ENCODE peak calls at places on chromosomes 1 and 21, in eight cellular contexts. U, P, M, Z, S, N, J and R are unnamed samples.

GRCh38 chr1:100400332-100400933 is 48.1 kb downstream of the CDC14A start:
- DNase-seq in U (peak), P (peak), M (peak), Z (peak), S (peak), N (peak), J (no peak), R (no peak)

GRCh38 chr21:14766241-14766640 is 220.1 kb upstream of the SAMSN1 start:
- DNase-seq in U (no peak), P (peak), M (peak), Z (no peak), S (no peak), N (no peak), J (no peak), R (no peak)

GRCh38 chr21:38925923-38926322 is 120.2 kb downstream of the ETS2 start:
- DNase-seq in U (no peak), P (no peak), M (no peak), Z (no peak), S (peak), N (peak), J (peak), R (no peak)

GRCh38 chr21:32994305-32994704 is 31.4 kb upstream of the OLIG2 start:
- DNase-seq in U (no peak), P (no peak), M (peak), Z (peak), S (no peak), N (no peak), J (no peak), R (no peak)

GRCh38 chr1:184838374-184838995 is 83.8 kb upstream of the EDEM3 start:
- DNase-seq in U (no peak), P (no peak), M (no peak), Z (no peak), S (peak), N (peak), J (peak), R (no peak)

GRCh38 chr1:57269621-57270235 is 154.1 kb downstream of the DAB1 start:
- DNase-seq in U (no peak), P (no peak), M (no peak), Z (no peak), S (no peak), N (no peak), J (no peak), R (no peak)

GRCh38 chr1:18943914-18944572 is 12.4 kb downstream of the IFFO2 start:
- DNase-seq in U (peak), P (no peak), M (no peak), Z (no peak), S (no peak), N (no peak), J (no peak), R (no peak)

GRCh38 chr1:51664412-51665240 is 47.7 kb downstream of the OSBPL9 start:
- DNase-seq in U (no peak), P (no peak), M (no peak), Z (no peak), S (no peak), N (no peak), J (no peak), R (no peak)

GRCh38 chr1:175129182-175129581 is 61.5 kb downstream of the TNN start:
- DNase-seq in U (no peak), P (no peak), M (peak), Z (no peak), S (no peak), N (no peak), J (no peak), R (no peak)

GRCh38 chr1:19163261-19163660 is 46.8 kb downstream of the UBR4 start:
- DNase-seq in U (no peak), P (no peak), M (no peak), Z (no peak), S (no peak), N (peak), J (no peak), R (no peak)

GRCh38 chr21:42668620-42669019 is 15.2 kb downstream of the PDE9A start:
- DNase-seq in U (no peak), P (no peak), M (no peak), Z (no peak), S (no peak), N (no peak), J (no peak), R (no peak)

GRCh38 chr1:220810179-220810653 is 23.5 kb downstream of the MTARC1 start:
- DNase-seq in U (peak), P (no peak), M (peak), Z (peak), S (peak), N (peak), J (peak), R (peak)

GRCh38 chr1:214496126-214496525 is 55.3 kb downstream of the PTPN14 start:
- DNase-seq in U (no peak), P (no peak), M (no peak), Z (no peak), S (no peak), N (no peak), J (no peak), R (no peak)

GRCh38 chr1:15283500-15283899 is 36.5 kb downstream of the FHAD1 start:
- DNase-seq in U (no peak), P (no peak), M (no peak), Z (no peak), S (no peak), N (peak), J (peak), R (no peak)

GRCh38 chr1:207205613-207206009 is 101.6 kb downstream of the C4BPA start:
- DNase-seq in U (no peak), P (no peak), M (no peak), Z (no peak), S (no peak), N (no peak), J (no peak), R (no peak)

GRCh38 chr21:14706712-14707111 is 160.6 kb upstream of the SAMSN1 start:
- DNase-seq in U (no peak), P (no peak), M (no peak), Z (no peak), S (no peak), N (no peak), J (no peak), R (no peak)

GRCh38 chr1:204468206-204468605 is 26.4 kb downstream of the PIK3C2B start:
- DNase-seq in U (no peak), P (no peak), M (no peak), Z (no peak), S (no peak), N (no peak), J (no peak), R (no peak)

GRCh38 chr1:16171314-16172223 is 15.7 kb upstream of the EPHA2 start:
- DNase-seq in U (no peak), P (no peak), M (no peak), Z (no peak), S (no peak), N (no peak), J (no peak), R (no peak)

GRCh38 chr1:22517936-22518335 is 45.4 kb upstream of the EPHA8 start:
- DNase-seq in U (no peak), P (no peak), M (no peak), Z (no peak), S (no peak), N (no peak), J (no peak), R (no peak)

GRCh38 chr1:86706018-86706417 is 1.6 kb downstream of the SH3GLB1 start:
- DNase-seq in U (no peak), P (no peak), M (no peak), Z (no peak), S (no peak), N (no peak), J (no peak), R (no peak)

GRCh38 chr1:78427506-78427905 is 63.3 kb upstream of the PTGFR start:
- DNase-seq in U (no peak), P (no peak), M (no peak), Z (no peak), S (no peak), N (no peak), J (no peak), R (no peak)

GRCh38 chr1:28885472-28885877 is 28.9 kb upstream of the EPB41 start:
- DNase-seq in U (no peak), P (no peak), M (no peak), Z (no peak), S (no peak), N (no peak), J (no peak), R (no peak)

GRCh38 chr21:38494688-38495087 is 3.6 kb downstream of the ERG start:
- DNase-seq in U (peak), P (no peak), M (no peak), Z (no peak), S (no peak), N (no peak), J (no peak), R (no peak)

GRCh38 chr21:39662411-39662953 is 49.7 kb downstream of the B3GALT5 start:
- DNase-seq in U (no peak), P (no peak), M (no peak), Z (no peak), S (no peak), N (no peak), J (no peak), R (no peak)

GRCh38 chr1:125087247-125087646 is 3902.5 kb downstream of the SRGAP2C start:
- DNase-seq in U (peak), P (no peak), M (no peak), Z (no peak), S (no peak), N (no peak), J (peak), R (no peak)

GRCh38 chr1:17196496-17197180 is 8.3 kb upstream of the PADI1 start:
- DNase-seq in U (no peak), P (no peak), M (no peak), Z (no peak), S (no peak), N (no peak), J (peak), R (no peak)

GRCh38 chr1:96973605-96974004 is 252.0 kb downstream of the PTBP2 start:
- DNase-seq in U (no peak), P (no peak), M (no peak), Z (no peak), S (no peak), N (no peak), J (no peak), R (no peak)

GRCh38 chr1:36203027-36203553 is 21.2 kb upstream of the THRAP3 start:
- DNase-seq in U (no peak), P (no peak), M (no peak), Z (no peak), S (no peak), N (no peak), J (no peak), R (no peak)

GRCh38 chr1:182450087-182450486 is at the start of gene RGSL1:
- DNase-seq in U (no peak), P (no peak), M (no peak), Z (no peak), S (no peak), N (no peak), J (no peak), R (no peak)

GRCh38 chr1:67674260-67675011 is 10.6 kb upstream of the GADD45A start:
- DNase-seq in U (no peak), P (no peak), M (peak), Z (no peak), S (peak), N (peak), J (peak), R (no peak)

GRCh38 chr1:179283992-179284391 is 9.6 kb upstream of the SOAT1 start:
- DNase-seq in U (no peak), P (no peak), M (no peak), Z (no peak), S (no peak), N (no peak), J (no peak), R (no peak)

GRCh38 chr1:53395671-53396215 is 63.5 kb upstream of the DMRTB1 start:
- DNase-seq in U (peak), P (no peak), M (no peak), Z (no peak), S (no peak), N (no peak), J (peak), R (no peak)

GRCh38 chr1:45136984-45137383 is 69.4 kb downstream of the ZSWIM5 start:
- DNase-seq in U (no peak), P (no peak), M (no peak), Z (no peak), S (no peak), N (no peak), J (no peak), R (no peak)

GRCh38 chr1:100528861-100529260 is 9.1 kb upstream of the GPR88 start:
- DNase-seq in U (no peak), P (no peak), M (no peak), Z (no peak), S (no peak), N (no peak), J (no peak), R (no peak)

GRCh38 chr1:90973897-90974798 is 47.7 kb downstream of the ZNF644 start:
- DNase-seq in U (no peak), P (peak), M (peak), Z (peak), S (no peak), N (no peak), J (no peak), R (no peak)

GRCh38 chr1:243251544-243251943 is 3.5 kb downstream of the CEP170 start:
- DNase-seq in U (no peak), P (no peak), M (no peak), Z (no peak), S (no peak), N (no peak), J (no peak), R (no peak)

GRCh38 chr1:30058966-30059365 is 664.4 kb downstream of the MATN1 start:
- DNase-seq in U (no peak), P (no peak), M (no peak), Z (no peak), S (no peak), N (no peak), J (no peak), R (peak)

GRCh38 chr1:35202048-35202719 is 9.2 kb upstream of the SFPQ start:
- DNase-seq in U (peak), P (peak), M (peak), Z (peak), S (peak), N (peak), J (peak), R (peak)

DNA sequence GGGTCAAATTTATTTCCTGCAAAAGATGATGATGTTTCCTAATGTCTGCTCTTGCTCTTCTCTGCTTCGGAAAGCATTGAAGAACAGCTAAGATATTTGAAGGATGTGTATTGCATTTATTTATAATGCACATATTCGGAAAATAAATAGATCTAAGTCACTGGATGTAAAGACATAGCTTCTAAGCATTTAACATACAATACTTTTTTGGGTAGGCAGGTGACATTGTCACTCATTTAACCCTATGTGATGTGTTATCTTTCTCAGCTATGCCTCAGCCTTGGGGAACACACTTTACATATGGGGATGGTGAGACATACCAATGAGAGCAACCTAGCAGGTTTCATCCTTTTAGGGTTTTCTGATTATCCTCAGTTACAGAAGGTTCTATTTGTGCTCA is at the start of gene OR2G2:
- DNase-seq in U (no peak), P (no peak), M (no peak), Z (no peak), S (no peak), N (no peak), J (no peak), R (no peak)
- TF ChIP-seq CTCF in U (no peak), P (no peak), M (no peak), Z (no peak), S (no peak), N (no peak), J (no peak), R (no peak)

GRCh38 chr1:6612641-6613360 is 730 bp upstream of the PHF13 start:
- DNase-seq in U (no peak), P (no peak), M (peak), Z (no peak), S (peak), N (no peak), J (peak), R (no peak)

GRCh38 chr1:6614019-6614952 is 755 bp downstream of the PHF13 start:
- DNase-seq in U (peak), P (no peak), M (peak), Z (peak), S (peak), N (peak), J (peak), R (no peak)

GRCh38 chr1:6619045-6619444 is 5.5 kb downstream of the PHF13 start:
- DNase-seq in U (no peak), P (no peak), M (no peak), Z (no peak), S (no peak), N (no peak), J (no peak), R (no peak)

GRCh38 chr1:6614953-6615785 is 1.6 kb downstream of the PHF13 start:
- DNase-seq in U (peak), P (no peak), M (peak), Z (no peak), S (no peak), N (no peak), J (peak), R (no peak)

GRCh38 chr1:6613361-6614018 is at the start of gene PHF13:
- DNase-seq in U (peak), P (peak), M (peak), Z (peak), S (peak), N (peak), J (peak), R (peak)
- TF ChIP-seq POLR2AphosphoS5 in U (peak), P (no peak), M (no peak), Z (peak), S (peak), N (peak), J (peak), R (no peak)

DNA sequence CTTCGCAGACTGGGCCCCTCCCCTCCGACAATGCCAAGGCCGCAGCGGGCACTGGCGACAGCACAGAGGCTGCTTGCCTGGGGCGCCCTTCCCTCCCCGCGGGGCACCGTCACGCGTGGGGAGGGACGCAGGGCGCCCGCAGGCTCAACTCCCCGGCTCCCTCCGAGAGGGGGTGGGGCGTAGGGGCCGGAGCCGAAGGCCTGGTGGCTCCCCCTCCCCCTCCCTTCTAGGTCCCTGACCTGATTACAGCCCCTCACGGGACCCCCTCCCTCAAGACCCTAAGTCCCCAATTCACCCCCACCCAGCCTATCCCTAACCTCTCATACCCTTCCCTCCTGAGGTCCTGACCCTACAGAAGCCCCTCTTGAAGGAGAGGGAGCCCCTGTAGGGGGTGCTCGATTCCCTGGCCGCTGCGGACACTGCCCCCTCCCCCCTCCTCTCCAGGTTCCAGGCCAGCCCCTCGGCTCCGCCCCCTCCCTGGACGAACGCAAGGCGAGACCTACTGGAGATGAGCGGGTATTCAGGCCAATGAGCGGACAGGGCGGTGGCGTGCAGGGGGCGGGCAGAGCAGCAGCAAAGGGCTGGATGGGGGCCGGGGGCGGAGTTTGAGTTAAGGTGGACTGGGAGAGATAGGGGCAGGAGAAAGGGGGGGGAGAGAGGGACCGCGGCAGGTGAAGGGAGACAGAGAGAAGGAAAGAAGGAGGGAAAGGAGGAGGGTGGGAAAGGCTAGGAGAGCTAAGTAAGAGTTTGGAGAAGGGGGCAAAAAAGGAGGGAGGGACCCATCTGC is 721 bp upstream of the ZBTB7B start:
- DNase-seq in U (peak), P (peak), M (peak), Z (peak), S (peak), N (peak), J (peak), R (peak)
- TF ChIP-seq CTCF in U (peak), P (peak), M (peak), Z (peak), S (no peak), N (peak), J (peak), R (peak)

DNA sequence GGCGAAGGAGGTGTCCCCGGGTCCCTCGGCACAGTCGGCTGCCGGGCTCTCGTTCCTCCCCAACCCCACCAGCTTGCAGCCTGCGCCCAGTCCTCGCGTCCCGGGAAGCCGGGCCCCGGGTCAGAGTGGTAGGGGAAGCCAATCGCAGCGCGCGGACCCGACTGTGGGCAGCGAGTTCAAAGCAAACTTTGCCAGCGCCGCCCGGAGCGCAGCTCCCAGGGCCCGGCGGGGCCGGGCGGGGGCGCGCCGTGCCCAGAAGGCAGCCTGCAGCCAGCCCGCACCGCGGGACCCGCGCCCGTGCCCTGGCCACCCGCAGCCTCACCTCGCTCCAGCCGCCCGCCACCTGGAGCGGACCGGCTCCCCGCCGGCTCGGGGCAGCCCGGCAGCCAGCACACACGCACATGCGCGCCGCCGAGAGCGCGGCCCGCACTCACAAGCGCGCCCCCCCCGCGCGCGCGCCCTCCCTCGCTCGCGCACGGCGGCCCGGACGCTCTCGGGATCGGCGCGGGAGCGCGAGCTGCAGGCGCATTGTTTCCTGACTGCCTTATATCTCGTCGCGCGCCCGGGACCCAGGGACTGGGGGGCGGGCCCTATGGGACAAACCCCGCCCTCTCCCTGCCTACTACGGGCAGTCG is at the start of gene MYCL:
- DNase-seq in U (peak), P (peak), M (peak), Z (peak), S (peak), N (peak), J (peak), R (no peak)
- TF ChIP-seq POLR2AphosphoS5 in U (no peak), P (no peak), M (no peak), Z (peak), S (peak), N (peak), J (no peak), R (no peak)

GRCh38 chr21:40842197-40842552 is 4.8 kb downstream of the DSCAM start:
- DNase-seq in U (no peak), P (no peak), M (no peak), Z (no peak), S (no peak), N (no peak), J (no peak), R (no peak)
- TF ChIP-seq CTCF in U (no peak), P (no peak), M (no peak), Z (no peak), S (no peak), N (no peak), J (no peak), R (peak)